ENCODE peak calls at places on chromosomes 3 and 15, in four cellular contexts. One of them, this sample, is unnamed.

GRCh38 chr3:190860531-190860930 is 2.0 kb downstream of the GMNC start:
- DNase-seq in pons: no peak
- DNase-seq in T-helper 2 cell: no peak
- DNase-seq in tibial artery: no peak
- DNase-seq in this sample: no peak

GRCh38 chr3:133892546-133893231 is 3.0 kb downstream of the RAB6B start:
- DNase-seq in T-helper 2 cell: no peak
- DNase-seq in pons: no peak
- DNase-seq in tibial artery: no peak
- DNase-seq in this sample: peak

GRCh38 chr15:67731112-67731761 is 94.1 kb upstream of the SKOR1 start:
- DNase-seq in tibial artery: no peak
- DNase-seq in pons: no peak
- DNase-seq in T-helper 2 cell: no peak
- DNase-seq in this sample: no peak

GRCh38 chr15:41289953-41290352 is 42.4 kb downstream of the OIP5 start:
- DNase-seq in T-helper 2 cell: no peak
- DNase-seq in tibial artery: no peak
- DNase-seq in pons: no peak
- DNase-seq in this sample: no peak

GRCh38 chr3:195070321-195070720 is 200.6 kb downstream of the XXYLT1 start:
- DNase-seq in pons: no peak
- DNase-seq in tibial artery: no peak
- DNase-seq in T-helper 2 cell: no peak
- DNase-seq in this sample: no peak

GRCh38 chr15:67685008-67685599 is 140.2 kb upstream of the SKOR1 start:
- DNase-seq in T-helper 2 cell: no peak
- DNase-seq in pons: no peak
- DNase-seq in tibial artery: no peak
- DNase-seq in this sample: no peak

GRCh38 chr3:73150369-73150768 is 88.9 kb downstream of the EBLN2 start:
- DNase-seq in tibial artery: no peak
- DNase-seq in T-helper 2 cell: no peak
- DNase-seq in pons: no peak
- DNase-seq in this sample: no peak

GRCh38 chr3:108153451-108153981 is 62.7 kb upstream of the CD47 start:
- DNase-seq in tibial artery: no peak
- DNase-seq in pons: peak
- DNase-seq in T-helper 2 cell: no peak
- DNase-seq in this sample: no peak

GRCh38 chr3:47006145-47006651 is 26.7 kb downstream of the NBEAL2 start:
- DNase-seq in T-helper 2 cell: no peak
- DNase-seq in pons: no peak
- DNase-seq in tibial artery: no peak
- DNase-seq in this sample: no peak

GRCh38 chr3:8769088-8769822 is at the start of gene OXTR:
- DNase-seq in T-helper 2 cell: no peak
- DNase-seq in pons: peak
- DNase-seq in tibial artery: no peak
- DNase-seq in this sample: peak

GRCh38 chr3:52136513-52136912 is 17.7 kb downstream of the POC1A start:
- DNase-seq in T-helper 2 cell: no peak
- DNase-seq in pons: peak
- DNase-seq in tibial artery: peak
- DNase-seq in this sample: no peak

GRCh38 chr3:154191520-154191919 is 70.3 kb downstream of the ARHGEF26 start:
- DNase-seq in tibial artery: no peak
- DNase-seq in T-helper 2 cell: no peak
- DNase-seq in pons: no peak
- DNase-seq in this sample: no peak

GRCh38 chr15:57534279-57534678 is 57.4 kb upstream of the MYZAP start:
- DNase-seq in tibial artery: no peak
- DNase-seq in T-helper 2 cell: no peak
- DNase-seq in pons: no peak
- DNase-seq in this sample: peak

GRCh38 chr15:48281674-48282073 is 49.6 kb upstream of the DUT start:
- DNase-seq in pons: no peak
- DNase-seq in T-helper 2 cell: no peak
- DNase-seq in tibial artery: no peak
- DNase-seq in this sample: no peak

GRCh38 chr15:61050844-61051569 is 178.1 kb downstream of the RORA start:
- DNase-seq in tibial artery: no peak
- DNase-seq in pons: no peak
- DNase-seq in T-helper 2 cell: no peak
- DNase-seq in this sample: no peak

GRCh38 chr3:105752791-105753415 is 115.9 kb downstream of the CBLB start:
- DNase-seq in pons: no peak
- DNase-seq in tibial artery: no peak
- DNase-seq in T-helper 2 cell: peak
- DNase-seq in this sample: no peak

GRCh38 chr3:45864760-45865567 is 21.4 kb upstream of the CCR9 start:
- DNase-seq in T-helper 2 cell: no peak
- DNase-seq in tibial artery: no peak
- DNase-seq in pons: no peak
- DNase-seq in this sample: no peak

GRCh38 chr3:129934234-129935123 is 40.0 kb upstream of the TRH start:
- DNase-seq in T-helper 2 cell: peak
- DNase-seq in tibial artery: no peak
- DNase-seq in pons: peak
- DNase-seq in this sample: no peak

GRCh38 chr3:157718835-157719234 is 215.6 kb upstream of the VEPH1 start:
- DNase-seq in pons: no peak
- DNase-seq in tibial artery: no peak
- DNase-seq in T-helper 2 cell: no peak
- DNase-seq in this sample: no peak